ENCODE peak calls at places on chromosomes 3 and 15, in six cellular contexts. V is coronary artery, T is transverse colon, E is nephron progenitor cell, X is HFFc6, P is AG10803. I is an unnamed sample.

GRCh38 chr15:68385671-68386586 is 46.0 kb downstream of the ITGA11 start:
- DNase-seq in V (peak; percentile 66), E (no peak), T (no peak), P (no peak), X (no peak), I (peak; percentile 67)

GRCh38 chr3:133992385-133992784 is 37.3 kb downstream of the SLCO2A1 start:
- DNase-seq in T (no peak), E (no peak), V (peak; percentile 11), X (no peak), P (peak; percentile 16), I (no peak)

GRCh38 chr15:84846269-84846668 is 29.1 kb downstream of the ALPK3 start:
- DNase-seq in X (no peak), P (no peak), E (no peak), V (no peak), T (no peak), I (no peak)

GRCh38 chr3:119643528-119643927 is 16.9 kb downstream of the POPDC2 start:
- DNase-seq in X (peak; percentile 78), V (no peak), P (peak; percentile 76), T (no peak), E (no peak), I (no peak)

GRCh38 chr3:117977504-117978228 is 1057.0 kb downstream of the IGSF11 start:
- DNase-seq in E (no peak), T (no peak), V (no peak), X (no peak), P (no peak), I (no peak)

GRCh38 chr3:17129550-17129949 is 244.8 kb downstream of the PLCL2 start:
- DNase-seq in X (no peak), T (no peak), V (no peak), P (no peak), E (no peak), I (peak; percentile 25)

GRCh38 chr3:58256511-58256910 is 18.9 kb downstream of the ABHD6 start:
- DNase-seq in X (no peak), P (no peak), E (no peak), T (no peak), V (no peak), I (no peak)

GRCh38 chr15:67564590-67565345 is 22.3 kb downstream of the MAP2K5 start:
- DNase-seq in E (no peak), P (no peak), T (no peak), V (no peak), X (no peak), I (no peak)

GRCh38 chr15:85580914-85581313 is 200.5 kb downstream of the AKAP13 start:
- DNase-seq in V (no peak), T (peak; percentile 67), X (no peak), E (no peak), P (no peak), I (no peak)

GRCh38 chr3:9622438-9622837 is 26.9 kb upstream of the MTMR14 start:
- DNase-seq in T (no peak), P (no peak), E (no peak), V (no peak), X (no peak), I (no peak)

GRCh38 chr15:22866066-22866465 is 27.6 kb downstream of the NIPA2 start:
- DNase-seq in T (no peak), E (no peak), X (peak; percentile 5), P (no peak), V (no peak), I (no peak)

GRCh38 chr15:45796433-45796832 is 161.6 kb downstream of the SQOR start:
- DNase-seq in T (peak; percentile 23), V (no peak), E (no peak), P (no peak), X (no peak), I (no peak)

GRCh38 chr15:95208988-95209387 is 977.6 kb downstream of the MCTP2 start:
- DNase-seq in X (peak; percentile 3), P (peak; percentile 12), T (no peak), V (no peak), E (no peak), I (no peak)

GRCh38 chr3:11386413-11387155 is 114.4 kb downstream of the ATG7 start:
- DNase-seq in V (no peak), T (no peak), P (peak; percentile 38), E (no peak), X (no peak), I (no peak)

GRCh38 chr3:178003756-178004155 is 532.5 kb upstream of the KCNMB2 start:
- DNase-seq in V (no peak), P (peak; percentile 75), X (no peak), E (no peak), T (no peak), I (no peak)

GRCh38 chr3:83843716-83844115 is 1115.1 kb upstream of the CADM2 start:
- DNase-seq in X (no peak), E (no peak), V (no peak), P (no peak), T (no peak), I (no peak)

GRCh38 chr15:71753346-71753745 is 57.0 kb upstream of the NR2E3 start:
- DNase-seq in X (peak; percentile 28), T (no peak), P (peak; percentile 34), V (no peak), E (no peak), I (no peak)

GRCh38 chr3:106030620-106030945 is 161.8 kb upstream of the CBLB start:
- DNase-seq in V (no peak), X (peak; percentile 28), T (no peak), E (no peak), P (peak; percentile 42), I (no peak)

GRCh38 chr3:169227911-169228310 is 435.6 kb downstream of the MECOM start:
- DNase-seq in P (peak; percentile 95), V (no peak), E (no peak), X (peak; percentile 59), T (no peak), I (no peak)

GRCh38 chr3:123412811-123413588 is 35.9 kb downstream of the ADCY5 start:
- DNase-seq in E (peak; percentile 37), V (no peak), P (no peak), T (no peak), X (no peak), I (no peak)

GRCh38 chr3:128275316-128276150 is 122.3 kb downstream of the EEFSEC start:
- DNase-seq in V (peak; percentile 59), T (no peak), X (no peak), P (no peak), E (no peak), I (peak; percentile 69)

GRCh38 chr3:42264399-42265058 is 1.5 kb downstream of the CCK start:
- DNase-seq in E (no peak), P (peak; percentile 9), V (peak; percentile 63), T (peak; percentile 19), X (no peak), I (no peak)

GRCh38 chr15:69031013-69032001 is 16.8 kb downstream of the NOX5 start:
- DNase-seq in P (peak; percentile 25), X (no peak), T (peak; percentile 55), E (peak; percentile 60), V (no peak), I (peak; percentile 75)

GRCh38 chr3:25572919-25573385 is 91.8 kb downstream of the TOP2B start:
- DNase-seq in T (no peak), P (peak; percentile 27), E (no peak), V (no peak), X (peak; percentile 68), I (no peak)

GRCh38 chr3:188174309-188175044 is 20.5 kb downstream of the LPP start:
- DNase-seq in T (no peak), V (no peak), E (peak; percentile 18), X (no peak), P (no peak), I (no peak)

GRCh38 chr15:79970921-79971434 is at the start of gene BCL2A1:
- DNase-seq in E (no peak), V (no peak), X (peak; percentile 80), T (peak; percentile 17), P (peak; percentile 83), I (no peak)

GRCh38 chr3:17411157-17411877 is 331.1 kb downstream of the TBC1D5 start:
- DNase-seq in E (no peak), X (no peak), V (no peak), T (no peak), P (no peak), I (no peak)

GRCh38 chr3:13192471-13193213 is 119.4 kb upstream of the IQSEC1 start:
- DNase-seq in T (no peak), X (peak; percentile 6), P (no peak), E (peak; percentile 35), V (no peak), I (no peak)

DNA sequence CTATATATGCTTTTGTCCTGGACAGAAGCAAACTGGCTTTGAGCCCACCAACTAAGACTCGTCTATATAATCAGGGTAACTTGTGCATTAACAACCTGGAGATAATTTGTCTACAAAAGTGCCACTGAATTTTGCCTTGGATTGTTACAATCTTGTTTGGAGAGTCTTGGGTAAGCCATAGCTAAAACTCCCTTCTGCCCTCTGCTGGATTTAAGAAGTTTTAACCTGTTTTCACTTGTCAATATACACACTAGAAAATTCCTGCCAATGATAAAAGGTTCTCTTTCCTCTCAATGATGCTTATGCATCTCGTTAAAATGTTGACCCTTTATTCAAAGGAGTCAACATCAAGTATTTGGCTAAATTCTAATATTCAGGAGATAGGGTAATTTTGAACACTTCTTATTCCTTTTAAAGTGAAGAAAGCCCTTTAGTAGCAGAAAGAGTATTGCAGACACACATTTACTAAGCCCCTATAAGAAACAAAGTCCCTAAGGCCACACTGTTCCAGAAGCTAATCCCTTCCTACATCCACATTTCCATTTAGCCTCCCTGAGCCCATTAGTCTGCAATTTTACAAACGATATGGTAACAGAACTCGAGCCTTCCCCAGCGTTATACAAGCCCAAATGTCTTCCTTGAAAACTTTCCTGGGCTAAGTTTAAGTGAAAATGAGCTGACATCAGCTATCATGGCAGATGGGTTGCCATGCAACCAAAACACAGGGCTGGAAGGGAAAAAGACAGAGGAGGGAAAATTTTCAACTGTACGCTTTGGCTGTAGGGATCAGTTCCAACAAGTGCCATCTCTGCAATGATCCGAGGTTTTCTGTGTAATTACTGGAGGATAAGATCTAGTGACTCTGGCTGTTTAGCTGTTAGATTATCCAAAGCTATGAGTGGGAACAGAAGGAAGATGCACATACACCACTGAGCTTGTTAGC is 75.9 kb upstream of the FGF12 start:
- DNase-seq in E (no peak), P (peak; percentile 65), V (no peak), T (no peak), X (no peak), I (no peak)
- TF ChIP-seq CTCF in E (peak; percentile 58), P (peak; percentile 69), V (peak; percentile 27), T (peak; percentile 41), X (peak; percentile 78), I (peak; percentile 66)

DNA sequence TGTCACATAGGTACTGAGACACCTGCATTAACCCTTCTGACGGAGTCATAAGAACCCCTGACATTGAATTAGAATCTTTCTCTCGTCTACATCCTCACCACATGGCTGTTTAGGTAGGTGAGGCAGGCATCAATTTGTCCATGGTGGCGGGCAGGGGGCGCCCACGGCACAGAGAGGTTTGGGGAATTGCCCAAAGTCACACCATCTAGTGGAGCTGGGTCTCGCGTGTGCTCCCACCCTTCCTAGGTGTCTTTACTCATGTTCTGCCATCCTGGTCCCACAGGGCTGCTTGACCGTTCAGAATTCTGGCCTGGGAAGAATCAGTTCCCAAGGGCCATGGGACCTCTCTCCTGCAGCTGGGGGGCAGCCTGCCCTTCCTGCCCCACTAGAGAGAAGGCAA is 14.7 kb upstream of the DLL4 start:
- DNase-seq in X (no peak), V (no peak), T (no peak), E (no peak), P (no peak), I (no peak)
- TF ChIP-seq CTCF in X (no peak), V (no peak), T (no peak), E (no peak), P (no peak), I (peak; percentile 9)

GRCh38 chr3:157542711-157543485 is 39.7 kb upstream of the VEPH1 start:
- DNase-seq in T (peak; percentile 83), E (peak; percentile 69), V (peak; percentile 81), P (peak; percentile 81), X (peak; percentile 48), I (peak; percentile 86)
- TF ChIP-seq CTCF in T (no peak), E (no peak), V (peak; percentile 7), P (peak; percentile 35), X (peak; percentile 20), I (no peak)

GRCh38 chr3:69426905-69427304 is 41.0 kb upstream of the FRMD4B start:
- DNase-seq in P (no peak), X (no peak), E (no peak), T (no peak), V (no peak), I (no peak)
- TF ChIP-seq CTCF in P (peak; percentile 27), X (peak; percentile 63), E (no peak), T (no peak), V (no peak), I (peak; percentile 50)